ENCODE peak calls at places on chromosome 10, in four cellular contexts. O, C, T and Q are unnamed samples.
A peak's percentile ranks its signal among the peaks of the same experiment; 100 is the strongest.

GRCh38 chr10:92880233-92880861 is 32.0 kb downstream of the EXOC6 start:
- DNase-seq in O (peak; percentile 10), C (no peak), T (peak; percentile 5), Q (no peak)

GRCh38 chr10:36492590-36493510 is 632.5 kb upstream of the ANKRD30A start:
- DNase-seq in C (no peak), T (no peak), O (no peak), Q (no peak)

GRCh38 chr10:89373916-89374711 is 3.7 kb upstream of the IFIT1B start:
- DNase-seq in O (no peak), C (peak; percentile 22), T (no peak), Q (peak; percentile 93)

GRCh38 chr10:79243211-79244067 is 103.8 kb upstream of the PPIF start:
- DNase-seq in C (no peak), T (peak; percentile 50), O (peak; percentile 37), Q (no peak)

GRCh38 chr10:80896076-80896475 is 358.4 kb downstream of the SH2D4B start:
- DNase-seq in C (no peak), O (no peak), T (no peak), Q (no peak)

GRCh38 chr10:72108811-72109618 is 20.7 kb upstream of the SPOCK2 start:
- DNase-seq in C (no peak), O (no peak), T (no peak), Q (no peak)

GRCh38 chr10:43135064-43135463 is 3.2 kb upstream of the CSGALNACT2 start:
- DNase-seq in C (no peak), O (no peak), T (no peak), Q (no peak)

GRCh38 chr10:29119374-29119773 is 169.5 kb upstream of the LYZL1 start:
- DNase-seq in C (no peak), T (no peak), O (no peak), Q (no peak)

GRCh38 chr10:10293431-10293830 is 724.2 kb upstream of the CELF2 start:
- DNase-seq in O (no peak), T (no peak), C (no peak), Q (no peak)

GRCh38 chr10:78472542-78472890 is 438.9 kb downstream of the RPS24 start:
- DNase-seq in T (no peak), C (no peak), O (no peak), Q (no peak)

GRCh38 chr10:130858626-130859025 is 452.9 kb downstream of the TCERG1L start:
- DNase-seq in O (no peak), T (no peak), C (no peak), Q (no peak)

GRCh38 chr10:102595914-102596313 is 48.4 kb upstream of the TRIM8 start:
- DNase-seq in C (no peak), T (no peak), O (no peak), Q (no peak)

GRCh38 chr10:125334545-125334944 is 174.2 kb upstream of the CTBP2 start:
- DNase-seq in C (no peak), O (no peak), T (no peak), Q (no peak)

GRCh38 chr10:61404771-61405170 is 48.4 kb downstream of the TMEM26 start:
- DNase-seq in T (no peak), O (no peak), C (no peak), Q (no peak)

GRCh38 chr10:120387326-120387725 is 69.7 kb upstream of the PLPP4 start:
- DNase-seq in T (no peak), C (no peak), O (no peak), Q (no peak)

GRCh38 chr10:11357361-11357760 is 254.1 kb downstream of the USP6NL start:
- DNase-seq in T (no peak), C (no peak), O (no peak), Q (no peak)

GRCh38 chr10:124217906-124218769 is 124.7 kb upstream of the CHST15 start:
- DNase-seq in O (no peak), T (no peak), C (no peak), Q (no peak)

GRCh38 chr10:88090568-88091214 is 227.3 kb downstream of the PTEN start:
- DNase-seq in O (no peak), C (no peak), T (no peak), Q (no peak)

GRCh38 chr10:100598166-100598565 is 62.4 kb downstream of the HIF1AN start:
- DNase-seq in C (no peak), T (no peak), O (no peak), Q (no peak)

DNA sequence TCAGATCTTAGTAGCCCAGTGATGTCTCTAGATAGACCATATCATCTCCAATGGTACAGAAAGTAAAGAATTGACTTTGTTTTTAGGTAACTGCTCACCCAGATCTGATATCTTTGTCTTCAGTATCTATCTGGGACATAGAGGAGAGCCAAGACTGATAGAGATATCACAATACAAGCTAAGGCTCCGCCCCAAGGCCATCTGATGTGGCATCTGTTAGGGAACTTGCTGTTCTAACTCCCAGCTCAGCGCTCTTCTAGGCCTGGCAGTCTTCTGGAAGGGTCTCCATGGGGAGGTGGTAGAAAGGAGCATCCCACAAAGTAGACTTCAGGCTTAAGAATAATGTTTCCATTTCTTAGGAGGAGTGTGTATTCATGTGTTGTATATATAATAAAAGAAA is 88.4 kb upstream of the SAMD8 start:
- DNase-seq in C (no peak), O (no peak), T (no peak), Q (no peak)
- H3K36me3 ChIP-seq in C (peaks cover 93% of the 10 kb centered on the region), O (peaks cover 48% of the 10 kb centered on the region), T (peaks cover 47% of the 10 kb centered on the region), Q (no peaks in the 10 kb centered on the region)

GRCh38 chr10:7537126-7537525 is 126.3 kb upstream of the SFMBT2 start:
- DNase-seq in C (no peak), T (no peak), O (no peak), Q (no peak)

GRCh38 chr10:7542189-7542914 is 124.4 kb downstream of the ITIH5 start:
- DNase-seq in O (no peak), C (no peak), T (no peak), Q (no peak)

GRCh38 chr10:7534480-7534852 is 123.6 kb upstream of the SFMBT2 start:
- DNase-seq in C (no peak), T (no peak), O (no peak), Q (no peak)

GRCh38 chr10:7541137-7542087 is 125.4 kb downstream of the ITIH5 start:
- DNase-seq in C (no peak), T (no peak), O (no peak), Q (no peak)

DNA sequence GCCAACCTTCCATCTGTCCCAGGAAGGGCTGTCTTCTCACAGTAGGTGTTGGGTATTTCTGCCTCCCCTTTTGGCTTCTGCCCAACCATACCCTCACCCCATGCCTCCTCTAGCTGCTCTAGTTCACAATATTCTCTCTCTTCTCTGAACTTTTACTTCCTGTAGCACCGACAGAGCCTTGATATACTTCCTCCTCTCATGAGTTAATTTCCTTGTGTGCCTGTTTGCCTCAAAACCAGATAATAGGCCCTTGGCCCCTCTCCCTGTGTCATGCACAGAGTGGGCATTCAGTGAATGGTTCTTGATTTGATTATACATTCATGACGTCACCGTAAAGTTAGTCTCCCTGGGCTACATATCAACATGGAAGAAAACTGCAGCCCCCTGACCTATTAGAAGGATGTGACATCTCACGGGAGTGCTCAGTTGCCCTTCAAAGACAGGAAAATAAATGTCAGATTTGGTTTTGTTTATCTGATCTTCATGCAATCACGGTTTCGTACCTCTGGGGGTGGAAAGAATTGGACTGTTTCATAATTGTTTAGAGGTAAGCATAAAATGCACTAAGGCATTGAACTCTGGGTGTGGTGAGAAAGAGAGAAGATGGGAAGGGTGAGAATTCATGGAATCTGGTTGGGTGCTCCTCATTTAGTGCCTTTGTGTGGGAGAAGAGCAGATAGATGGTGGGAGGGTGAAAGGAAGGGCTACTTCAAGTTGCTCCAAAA is 127.6 kb downstream of the ITIH5 start:
- DNase-seq in T (no peak), C (no peak), O (no peak), Q (no peak)
- H3K4me1 ChIP-seq in T (peaks cover 11% of the 10 kb centered on the region), C (peaks cover 34% of the 10 kb centered on the region), O (peaks cover 4% of the 10 kb centered on the region), Q (peaks cover 8% of the 10 kb centered on the region)

DNA sequence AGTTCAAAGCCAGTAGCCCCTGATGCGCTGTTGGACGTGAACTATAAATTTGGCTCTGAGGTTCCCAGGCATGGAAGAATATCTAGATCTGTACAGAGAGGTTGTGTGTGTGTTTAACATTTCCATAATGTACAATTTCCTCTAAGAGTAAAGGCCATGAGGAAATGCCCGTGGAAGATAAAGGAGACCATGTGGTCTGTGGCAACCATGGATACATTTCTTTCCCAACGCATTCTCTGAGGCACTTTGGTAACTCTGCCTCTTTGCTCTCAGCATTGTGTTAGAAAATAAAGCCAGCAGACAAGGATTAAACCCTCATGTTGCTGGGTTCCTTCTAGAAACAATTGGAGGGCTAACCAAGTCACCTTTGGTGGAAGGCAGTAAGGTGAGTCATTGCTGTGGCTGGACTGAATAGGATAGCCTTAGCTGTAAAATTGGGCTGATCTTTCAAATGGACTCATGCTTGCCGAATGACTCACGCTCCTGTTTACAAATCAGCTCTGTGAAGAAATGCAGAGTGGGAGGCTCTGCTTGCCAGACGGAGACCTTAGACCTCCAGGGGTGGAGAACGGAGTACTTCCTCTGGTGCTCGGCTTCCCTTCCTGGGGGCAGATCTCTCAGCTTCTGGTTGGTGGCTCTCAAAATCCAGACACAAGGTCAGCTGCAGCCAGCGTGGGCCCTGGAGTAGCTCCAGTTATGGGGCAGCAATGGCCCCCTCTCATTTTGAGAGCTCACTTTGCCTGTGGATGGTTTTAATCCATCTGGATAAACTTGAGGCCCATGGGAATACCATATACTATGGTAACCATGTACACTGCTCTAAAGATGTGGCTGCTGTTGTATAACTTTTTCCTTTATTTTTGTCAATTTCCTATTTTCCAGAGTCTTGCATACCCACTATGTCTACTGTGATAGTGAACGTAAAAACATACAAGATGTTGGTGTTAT is 137.3 kb downstream of the TCF7L2 start:
- DNase-seq in T (no peak), O (no peak), C (no peak), Q (no peak)
- H3K27ac ChIP-seq in T (no peak overlapping the region), O (no peak overlapping the region), C (no peak overlapping the region), Q (peak overlapping the region; percentile 73)

GRCh38 chr10:86372785-86373239 is 6.2 kb upstream of the GRID1 start:
- DNase-seq in O (no peak), T (no peak), C (no peak), Q (peak; percentile 64)

GRCh38 chr10:86374664-86375063 is 8.1 kb upstream of the GRID1 start:
- DNase-seq in T (no peak), C (no peak), O (no peak), Q (peak; percentile 74)

GRCh38 chr10:86373251-86373650 is 6.7 kb upstream of the GRID1 start:
- DNase-seq in T (no peak), C (no peak), O (no peak), Q (no peak)

GRCh38 chr10:86375204-86375603 is 8.6 kb upstream of the GRID1 start:
- DNase-seq in C (no peak), O (no peak), T (no peak), Q (no peak)

GRCh38 chr10:86373828-86374227 is 7.2 kb upstream of the GRID1 start:
- DNase-seq in T (no peak), O (no peak), C (no peak), Q (peak; percentile 81)
- H3K36me3 ChIP-seq in T (no peaks in the 10 kb centered on the region), O (no peaks in the 10 kb centered on the region), C (no peaks in the 10 kb centered on the region), Q (no peaks in the 10 kb centered on the region)

GRCh38 chr10:32953277-32953927 is 4.6 kb downstream of the ITGB1 start:
- DNase-seq in C (no peak), O (no peak), T (no peak), Q (no peak)
- H3K4me1 ChIP-seq in C (peaks cover 88% of the 10 kb centered on the region), O (peaks cover 52% of the 10 kb centered on the region), T (peaks cover 33% of the 10 kb centered on the region), Q (peaks cover 86% of the 10 kb centered on the region)